ENCODE peak calls at places on chromosomes 4 and X, in nine cellular contexts. K is cardiac fibroblast; T is astrocyte of the spinal cord; L is MCF 10A; A is NCI-H2029 treated with DMSO at 0.1 percent for 48 hours; C is smooth muscle cell of the brain vasculature; I is immature natural killer cell; S is stimulated activated CD4-positive, alpha-beta T cell treated with anti-CD3 and anti-CD28 coated beads, Interleukin-4, amount 100 ng/mL, for 48 hours; V is activated T-cell treated with anti-CD3 and anti-CD28 coated beads for 48 hours. R is an unnamed sample.

GRCh38 chrX:109360301-109360700 is 121.6 kb downstream of the GUCY2F start:
- DNase-seq in V (no peak), S (no peak), I (no peak), A (no peak), C (no peak), K (no peak), T (peak), L (no peak), R (no peak)

GRCh38 chr4:82423245-82424054 is 6.8 kb downstream of the HNRNPDL start:
- DNase-seq in L (no peak), T (peak), V (no peak), C (no peak), S (no peak), A (no peak), I (no peak), K (peak), R (peak)

GRCh38 chrX:138150709-138151108 is 560.8 kb downstream of the FGF13 start:
- DNase-seq in C (no peak), T (no peak), A (no peak), L (peak), V (no peak), S (no peak), K (no peak), I (no peak), R (no peak)

GRCh38 chr4:90137545-90137944 is 10.4 kb downstream of the CCSER1 start:
- DNase-seq in I (no peak), L (peak), S (no peak), T (no peak), C (no peak), K (no peak), V (no peak), A (no peak), R (peak)

GRCh38 chr4:175309041-175309440 is 390.9 kb downstream of the ADAM29 start:
- DNase-seq in L (peak), V (no peak), C (no peak), I (no peak), K (no peak), A (no peak), T (no peak), S (no peak), R (peak)

GRCh38 chr4:141347738-141348524 is 127.2 kb downstream of the ZNF330 start:
- DNase-seq in K (peak), V (no peak), I (no peak), A (no peak), T (no peak), C (no peak), S (no peak), L (peak), R (no peak)

GRCh38 chr4:54090804-54091623 is 8.9 kb upstream of the GSX2 start:
- DNase-seq in A (no peak), T (no peak), C (no peak), V (no peak), S (no peak), L (no peak), I (no peak), K (peak), R (no peak)

GRCh38 chr4:141635726-141636076 is 682 bp upstream of the IL15 start:
- DNase-seq in S (no peak), T (no peak), K (no peak), V (no peak), I (no peak), C (no peak), L (no peak), A (no peak), R (no peak)

GRCh38 chr4:166021617-166022016 is 148.6 kb downstream of the TLL1 start:
- DNase-seq in A (no peak), K (no peak), L (no peak), S (no peak), C (no peak), I (no peak), T (no peak), V (no peak), R (no peak)

R was measured in M059J.